ENCODE peak calls at places on chromosome 9, in five cellular contexts. One of them, this sample, is unnamed.

GRCh38 chr9:34744295-34745221 is 34.6 kb upstream of the CCL21 start:
- DNase-seq in stimulated activated CD4-positive, alpha-beta T cell treated with anti-CD3 and anti-CD28 coated beads, Interleukin-2, amount 100 ng/mL, for 48 hours: no peak
- DNase-seq in AML-193: no peak
- DNase-seq in NCI-H2107: no peak
- DNase-seq in activated T-cell treated with anti-CD3 and anti-CD28 coated beads, Interleukin-2, amount 50 U/mL, for 1 hour: no peak
- DNase-seq in this sample: no peak

GRCh38 chr9:114224247-114224610 is 68.9 kb downstream of the COL27A1 start:
- DNase-seq in stimulated activated CD4-positive, alpha-beta T cell treated with anti-CD3 and anti-CD28 coated beads, Interleukin-2, amount 100 ng/mL, for 48 hours: no peak
- DNase-seq in AML-193: no peak
- DNase-seq in NCI-H2107: no peak
- DNase-seq in activated T-cell treated with anti-CD3 and anti-CD28 coated beads, Interleukin-2, amount 50 U/mL, for 1 hour: no peak
- DNase-seq in this sample: no peak

GRCh38 chr9:98916660-98917059 is 27.0 kb upstream of the COL15A1 start:
- DNase-seq in stimulated activated CD4-positive, alpha-beta T cell treated with anti-CD3 and anti-CD28 coated beads, Interleukin-2, amount 100 ng/mL, for 48 hours: no peak
- DNase-seq in AML-193: no peak
- DNase-seq in NCI-H2107: no peak
- DNase-seq in activated T-cell treated with anti-CD3 and anti-CD28 coated beads, Interleukin-2, amount 50 U/mL, for 1 hour: no peak
- DNase-seq in this sample: peak; percentile 78

GRCh38 chr9:7869340-7869739 is 69.8 kb upstream of the DMAC1 start:
- DNase-seq in stimulated activated CD4-positive, alpha-beta T cell treated with anti-CD3 and anti-CD28 coated beads, Interleukin-2, amount 100 ng/mL, for 48 hours: no peak
- DNase-seq in AML-193: no peak
- DNase-seq in NCI-H2107: no peak
- DNase-seq in activated T-cell treated with anti-CD3 and anti-CD28 coated beads, Interleukin-2, amount 50 U/mL, for 1 hour: no peak
- DNase-seq in this sample: no peak

GRCh38 chr9:114383866-114384231 is 3.9 kb downstream of the AKNA start:
- DNase-seq in stimulated activated CD4-positive, alpha-beta T cell treated with anti-CD3 and anti-CD28 coated beads, Interleukin-2, amount 100 ng/mL, for 48 hours: no peak
- DNase-seq in AML-193: no peak
- DNase-seq in NCI-H2107: no peak
- DNase-seq in activated T-cell treated with anti-CD3 and anti-CD28 coated beads, Interleukin-2, amount 50 U/mL, for 1 hour: no peak
- DNase-seq in this sample: no peak

GRCh38 chr9:89153618-89154017 is 25.0 kb downstream of the SHC3 start:
- DNase-seq in stimulated activated CD4-positive, alpha-beta T cell treated with anti-CD3 and anti-CD28 coated beads, Interleukin-2, amount 100 ng/mL, for 48 hours: no peak
- DNase-seq in AML-193: no peak
- DNase-seq in NCI-H2107: no peak
- DNase-seq in activated T-cell treated with anti-CD3 and anti-CD28 coated beads, Interleukin-2, amount 50 U/mL, for 1 hour: no peak
- DNase-seq in this sample: no peak

GRCh38 chr9:19471737-19472648 is 63.2 kb downstream of the ACER2 start:
- DNase-seq in stimulated activated CD4-positive, alpha-beta T cell treated with anti-CD3 and anti-CD28 coated beads, Interleukin-2, amount 100 ng/mL, for 48 hours: peak; percentile 47
- DNase-seq in AML-193: peak; percentile 10
- DNase-seq in NCI-H2107: no peak
- DNase-seq in activated T-cell treated with anti-CD3 and anti-CD28 coated beads, Interleukin-2, amount 50 U/mL, for 1 hour: peak; percentile 49
- DNase-seq in this sample: peak; percentile 84

GRCh38 chr9:123772967-123773366 is 157.0 kb downstream of the DENND1A start:
- DNase-seq in stimulated activated CD4-positive, alpha-beta T cell treated with anti-CD3 and anti-CD28 coated beads, Interleukin-2, amount 100 ng/mL, for 48 hours: no peak
- DNase-seq in AML-193: peak; percentile 56
- DNase-seq in NCI-H2107: no peak
- DNase-seq in activated T-cell treated with anti-CD3 and anti-CD28 coated beads, Interleukin-2, amount 50 U/mL, for 1 hour: no peak
- DNase-seq in this sample: no peak

GRCh38 chr9:111691686-111692329 is 30.4 kb downstream of the GNG10 start:
- DNase-seq in stimulated activated CD4-positive, alpha-beta T cell treated with anti-CD3 and anti-CD28 coated beads, Interleukin-2, amount 100 ng/mL, for 48 hours: no peak
- DNase-seq in AML-193: peak; percentile 56
- DNase-seq in NCI-H2107: no peak
- DNase-seq in activated T-cell treated with anti-CD3 and anti-CD28 coated beads, Interleukin-2, amount 50 U/mL, for 1 hour: no peak
- DNase-seq in this sample: no peak

GRCh38 chr9:22111176-22111870 is 102.2 kb upstream of the CDKN2B start:
- DNase-seq in stimulated activated CD4-positive, alpha-beta T cell treated with anti-CD3 and anti-CD28 coated beads, Interleukin-2, amount 100 ng/mL, for 48 hours: no peak
- DNase-seq in AML-193: no peak
- DNase-seq in NCI-H2107: no peak
- DNase-seq in activated T-cell treated with anti-CD3 and anti-CD28 coated beads, Interleukin-2, amount 50 U/mL, for 1 hour: no peak
- DNase-seq in this sample: no peak

GRCh38 chr9:114380988-114381387 is 6.8 kb downstream of the AKNA start:
- DNase-seq in stimulated activated CD4-positive, alpha-beta T cell treated with anti-CD3 and anti-CD28 coated beads, Interleukin-2, amount 100 ng/mL, for 48 hours: no peak
- DNase-seq in AML-193: no peak
- DNase-seq in NCI-H2107: no peak
- DNase-seq in activated T-cell treated with anti-CD3 and anti-CD28 coated beads, Interleukin-2, amount 50 U/mL, for 1 hour: no peak
- DNase-seq in this sample: no peak

GRCh38 chr9:114282926-114283325 is 40.0 kb upstream of the ORM1 start:
- DNase-seq in stimulated activated CD4-positive, alpha-beta T cell treated with anti-CD3 and anti-CD28 coated beads, Interleukin-2, amount 100 ng/mL, for 48 hours: no peak
- DNase-seq in AML-193: no peak
- DNase-seq in NCI-H2107: no peak
- DNase-seq in activated T-cell treated with anti-CD3 and anti-CD28 coated beads, Interleukin-2, amount 50 U/mL, for 1 hour: no peak
- DNase-seq in this sample: peak; percentile 31

GRCh38 chr9:14251146-14252071 is 62.5 kb downstream of the NFIB start:
- DNase-seq in stimulated activated CD4-positive, alpha-beta T cell treated with anti-CD3 and anti-CD28 coated beads, Interleukin-2, amount 100 ng/mL, for 48 hours: no peak
- DNase-seq in AML-193: no peak
- DNase-seq in NCI-H2107: peak; percentile 26
- DNase-seq in activated T-cell treated with anti-CD3 and anti-CD28 coated beads, Interleukin-2, amount 50 U/mL, for 1 hour: no peak
- DNase-seq in this sample: no peak

GRCh38 chr9:90219548-90220118 is 423.0 kb downstream of the DIRAS2 start:
- DNase-seq in stimulated activated CD4-positive, alpha-beta T cell treated with anti-CD3 and anti-CD28 coated beads, Interleukin-2, amount 100 ng/mL, for 48 hours: peak; percentile 9
- DNase-seq in AML-193: no peak
- DNase-seq in NCI-H2107: no peak
- DNase-seq in activated T-cell treated with anti-CD3 and anti-CD28 coated beads, Interleukin-2, amount 50 U/mL, for 1 hour: peak; percentile 24
- DNase-seq in this sample: peak; percentile 57

GRCh38 chr9:2127486-2127885 is 112.3 kb downstream of the SMARCA2 start:
- DNase-seq in stimulated activated CD4-positive, alpha-beta T cell treated with anti-CD3 and anti-CD28 coated beads, Interleukin-2, amount 100 ng/mL, for 48 hours: no peak
- DNase-seq in AML-193: no peak
- DNase-seq in NCI-H2107: no peak
- DNase-seq in activated T-cell treated with anti-CD3 and anti-CD28 coated beads, Interleukin-2, amount 50 U/mL, for 1 hour: no peak
- DNase-seq in this sample: no peak

GRCh38 chr9:18473551-18474279 is at the start of gene ADAMTSL1:
- DNase-seq in stimulated activated CD4-positive, alpha-beta T cell treated with anti-CD3 and anti-CD28 coated beads, Interleukin-2, amount 100 ng/mL, for 48 hours: no peak
- DNase-seq in AML-193: no peak
- DNase-seq in NCI-H2107: peak; percentile 16
- DNase-seq in activated T-cell treated with anti-CD3 and anti-CD28 coated beads, Interleukin-2, amount 50 U/mL, for 1 hour: no peak
- DNase-seq in this sample: peak; percentile 85

GRCh38 chr9:34347800-34348158 is 18.4 kb downstream of the NUDT2 start:
- DNase-seq in stimulated activated CD4-positive, alpha-beta T cell treated with anti-CD3 and anti-CD28 coated beads, Interleukin-2, amount 100 ng/mL, for 48 hours: no peak
- DNase-seq in AML-193: no peak
- DNase-seq in NCI-H2107: no peak
- DNase-seq in activated T-cell treated with anti-CD3 and anti-CD28 coated beads, Interleukin-2, amount 50 U/mL, for 1 hour: no peak
- DNase-seq in this sample: no peak

GRCh38 chr9:81634437-81634836 is 54.9 kb downstream of the TLE1 start:
- DNase-seq in stimulated activated CD4-positive, alpha-beta T cell treated with anti-CD3 and anti-CD28 coated beads, Interleukin-2, amount 100 ng/mL, for 48 hours: no peak
- DNase-seq in AML-193: no peak
- DNase-seq in NCI-H2107: no peak
- DNase-seq in activated T-cell treated with anti-CD3 and anti-CD28 coated beads, Interleukin-2, amount 50 U/mL, for 1 hour: no peak
- DNase-seq in this sample: no peak

GRCh38 chr9:21686738-21687137 is 115.7 kb upstream of the MTAP start:
- DNase-seq in stimulated activated CD4-positive, alpha-beta T cell treated with anti-CD3 and anti-CD28 coated beads, Interleukin-2, amount 100 ng/mL, for 48 hours: no peak
- DNase-seq in AML-193: no peak
- DNase-seq in NCI-H2107: no peak
- DNase-seq in activated T-cell treated with anti-CD3 and anti-CD28 coated beads, Interleukin-2, amount 50 U/mL, for 1 hour: no peak
- DNase-seq in this sample: no peak

GRCh38 chr9:105672711-105673234 is 10.5 kb downstream of the TAL2 start:
- DNase-seq in stimulated activated CD4-positive, alpha-beta T cell treated with anti-CD3 and anti-CD28 coated beads, Interleukin-2, amount 100 ng/mL, for 48 hours: no peak
- DNase-seq in AML-193: peak; percentile 23
- DNase-seq in NCI-H2107: no peak
- DNase-seq in activated T-cell treated with anti-CD3 and anti-CD28 coated beads, Interleukin-2, amount 50 U/mL, for 1 hour: no peak
- DNase-seq in this sample: no peak

GRCh38 chr9:124062172-124062571 is 50.6 kb downstream of the LHX2 start:
- DNase-seq in stimulated activated CD4-positive, alpha-beta T cell treated with anti-CD3 and anti-CD28 coated beads, Interleukin-2, amount 100 ng/mL, for 48 hours: no peak
- DNase-seq in AML-193: no peak
- DNase-seq in NCI-H2107: no peak
- DNase-seq in activated T-cell treated with anti-CD3 and anti-CD28 coated beads, Interleukin-2, amount 50 U/mL, for 1 hour: no peak
- DNase-seq in this sample: no peak

GRCh38 chr9:134852906-134853654 is 27.5 kb upstream of the FCN2 start:
- DNase-seq in stimulated activated CD4-positive, alpha-beta T cell treated with anti-CD3 and anti-CD28 coated beads, Interleukin-2, amount 100 ng/mL, for 48 hours: no peak
- DNase-seq in AML-193: no peak
- DNase-seq in NCI-H2107: no peak
- DNase-seq in activated T-cell treated with anti-CD3 and anti-CD28 coated beads, Interleukin-2, amount 50 U/mL, for 1 hour: no peak
- DNase-seq in this sample: no peak

GRCh38 chr9:114086009-114086408 is 7.9 kb upstream of the AMBP start:
- DNase-seq in stimulated activated CD4-positive, alpha-beta T cell treated with anti-CD3 and anti-CD28 coated beads, Interleukin-2, amount 100 ng/mL, for 48 hours: no peak
- DNase-seq in AML-193: no peak
- DNase-seq in NCI-H2107: no peak
- DNase-seq in activated T-cell treated with anti-CD3 and anti-CD28 coated beads, Interleukin-2, amount 50 U/mL, for 1 hour: no peak
- DNase-seq in this sample: peak; percentile 24

GRCh38 chr9:88056876-88057275 is 81.4 kb downstream of the SPATA31C2 start:
- DNase-seq in stimulated activated CD4-positive, alpha-beta T cell treated with anti-CD3 and anti-CD28 coated beads, Interleukin-2, amount 100 ng/mL, for 48 hours: no peak
- DNase-seq in AML-193: no peak
- DNase-seq in NCI-H2107: no peak
- DNase-seq in activated T-cell treated with anti-CD3 and anti-CD28 coated beads, Interleukin-2, amount 50 U/mL, for 1 hour: no peak
- DNase-seq in this sample: no peak

This sample was measured in ecto neural progenitor cell.